ENCODE peak calls at places on chromosomes 13 and 19, in ten cellular contexts. P is ovary; T is A549; E is breast epithelium; U is dorsolateral prefrontal cortex; H is CD8-positive, alpha-beta memory T cell; Y is pancreas; O is neuronal stem cell; G is tibial artery; B is neural progenitor cell. A is an unnamed sample.

GRCh38 chr19:42524250-42524649 is 4.0 kb downstream of the CEACAM1 start:
- DNase-seq in P (no peak), T (no peak), E (no peak), U (no peak), H (no peak), Y (no peak), O (no peak), G (no peak), B (no peak), A (no peak)

GRCh38 chr13:109879338-109879737 is 93.0 kb upstream of the IRS2 start:
- DNase-seq in P (no peak), T (no peak), E (no peak), U (no peak), H (no peak), Y (no peak), O (no peak), G (no peak), B (no peak), A (no peak)

GRCh38 chr19:54938906-54939305 is 8.4 kb downstream of the NLRP7 start:
- DNase-seq in P (no peak), T (no peak), E (no peak), U (no peak), H (no peak), Y (no peak), O (no peak), G (no peak), B (no peak), A (no peak)

GRCh38 chr13:40780822-40781401 is 8.5 kb upstream of the SLC25A15 start:
- DNase-seq in P (no peak), T (peak; percentile 33), E (no peak), U (no peak), H (no peak), Y (no peak), O (no peak), G (no peak), B (no peak), A (no peak)

GRCh38 chr19:34430738-34431625 is 2.8 kb downstream of the UBA2 start:
- DNase-seq in P (no peak), T (peak; percentile 84), E (no peak), U (no peak), H (peak; percentile 53), Y (no peak), O (peak; percentile 20), G (no peak), B (peak; percentile 66), A (no peak)

GRCh38 chr13:52454459-52454824 is 836 bp upstream of the CKAP2 start:
- DNase-seq in P (no peak), T (peak; percentile 4), E (no peak), U (no peak), H (peak; percentile 43), Y (no peak), O (no peak), G (no peak), B (peak; percentile 32), A (no peak)

GRCh38 chr19:18795540-18795939 is 4.4 kb upstream of the COMP start:
- DNase-seq in P (no peak), T (no peak), E (no peak), U (no peak), H (no peak), Y (no peak), O (no peak), G (no peak), B (peak; percentile 64), A (no peak)

GRCh38 chr13:58882556-58882955 is 1251.0 kb downstream of the PCDH17 start:
- DNase-seq in P (no peak), T (no peak), E (no peak), U (no peak), H (no peak), Y (no peak), O (no peak), G (no peak), B (no peak), A (no peak)

GRCh38 chr13:97212540-97213146 is 9.5 kb upstream of the MBNL2 start:
- DNase-seq in P (no peak), T (peak; percentile 48), E (no peak), U (no peak), H (no peak), Y (no peak), O (no peak), G (no peak), B (no peak), A (peak; percentile 38)

GRCh38 chr13:49308104-49308875 is 60.6 kb downstream of the CDADC1 start:
- DNase-seq in P (peak; percentile 94), T (no peak), E (peak; percentile 68), U (peak; percentile 74), H (no peak), Y (peak; percentile 63), O (no peak), G (peak; percentile 96), B (no peak), A (peak; percentile 45)

GRCh38 chr13:107138468-107138867 is 570.5 kb upstream of the ARGLU1 start:
- DNase-seq in P (no peak), T (no peak), E (no peak), U (no peak), H (no peak), Y (no peak), O (no peak), G (no peak), B (peak; percentile 42), A (no peak)

GRCh38 chr13:65497265-65497664 is 1732.9 kb downstream of the PCDH9 start:
- DNase-seq in P (no peak), T (peak; percentile 2), E (no peak), U (no peak), H (no peak), Y (no peak), O (no peak), G (no peak), B (no peak), A (no peak)

GRCh38 chr19:29121684-29122083 is 91.3 kb downstream of the UQCRFS1 start:
- DNase-seq in P (no peak), T (peak; percentile 31), E (no peak), U (no peak), H (no peak), Y (no peak), O (no peak), G (peak; percentile 65), B (peak; percentile 39), A (no peak)

GRCh38 chr13:106507560-106508274 is 27.7 kb downstream of the EFNB2 start:
- DNase-seq in P (no peak), T (peak; percentile 25), E (no peak), U (no peak), H (no peak), Y (no peak), O (no peak), G (no peak), B (peak; percentile 24), A (peak; percentile 31)

GRCh38 chr13:35729926-35730627 is 253.6 kb upstream of the MAB21L1 start:
- DNase-seq in P (no peak), T (no peak), E (no peak), U (no peak), H (no peak), Y (no peak), O (no peak), G (no peak), B (no peak), A (no peak)

GRCh38 chr13:35732565-35732964 is 256.1 kb upstream of the MAB21L1 start:
- DNase-seq in P (no peak), T (no peak), E (no peak), U (no peak), H (no peak), Y (no peak), O (no peak), G (no peak), B (no peak), A (no peak)

GRCh38 chr13:35731471-35731870 is 255.0 kb upstream of the MAB21L1 start:
- DNase-seq in P (no peak), T (no peak), E (no peak), U (no peak), H (no peak), Y (no peak), O (no peak), G (no peak), B (no peak), A (no peak)

GRCh38 chr13:35736876-35737275 is 260.4 kb upstream of the MAB21L1 start:
- DNase-seq in P (no peak), T (no peak), E (no peak), U (no peak), H (no peak), Y (no peak), O (no peak), G (no peak), B (no peak), A (no peak)

DNA sequence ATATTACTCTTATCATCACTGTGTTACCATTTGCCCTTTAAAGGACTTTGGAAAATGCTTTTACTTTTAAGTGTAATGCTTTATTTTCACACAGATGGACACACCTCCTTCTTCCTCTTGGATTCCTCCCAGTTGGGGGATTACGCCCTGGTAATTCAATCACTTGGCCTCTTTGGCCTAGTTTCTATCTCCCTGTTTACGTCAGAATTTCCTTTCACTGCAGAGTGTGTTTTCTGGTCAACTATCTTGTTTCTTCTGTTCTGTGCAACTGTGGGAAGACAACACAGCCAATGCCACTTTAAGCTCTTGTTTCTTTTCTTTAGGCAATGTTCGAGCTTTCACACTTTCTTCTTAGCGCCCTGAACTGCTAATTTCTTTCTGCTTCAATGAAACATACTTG is 257.3 kb upstream of the MAB21L1 start:
- DNase-seq in P (no peak), T (no peak), E (no peak), U (no peak), H (no peak), Y (no peak), O (no peak), G (no peak), B (no peak), A (no peak)
- H3K27ac ChIP-seq in P (no peak overlapping the region), T (no peak overlapping the region), E (no peak overlapping the region), U (no peak overlapping the region), H (no peak overlapping the region), Y (no peak overlapping the region), O (no peak overlapping the region), G (no peak overlapping the region), B (no peak overlapping the region), A (no peak overlapping the region)

GRCh38 chr19:11154683-11155047 is 917 bp downstream of the SPC24 start:
- DNase-seq in P (no peak), T (no peak), E (no peak), U (no peak), H (no peak), Y (no peak), O (no peak), G (no peak), B (no peak), A (no peak)
- H3K27ac ChIP-seq in P (no peak overlapping the region), T (peak overlapping the region; percentile 86), E (peak overlapping the region; percentile 19), U (no peak overlapping the region), H (peak overlapping the region; percentile 66), Y (no peak overlapping the region), O (no peak overlapping the region), G (peak overlapping the region; percentile 10), B (no peak overlapping the region), A (no peak overlapping the region)

GRCh38 chr19:6063576-6063961 is 46.7 kb downstream of the RFX2 start:
- DNase-seq in P (no peak), T (no peak), E (peak; percentile 38), U (peak; percentile 10), H (no peak), Y (no peak), O (no peak), G (peak; percentile 63), B (no peak), A (no peak)
- H3K27ac ChIP-seq in P (no peak overlapping the region), T (no peak overlapping the region), E (no peak overlapping the region), U (no peak overlapping the region), H (no peak overlapping the region), Y (no peak overlapping the region), O (no peak overlapping the region), G (peak overlapping the region; percentile 96), B (no peak overlapping the region), A (no peak overlapping the region)

GRCh38 chr13:73273737-73274136 is 214.9 kb downstream of the KLF5 start:
- DNase-seq in P (no peak), T (peak; percentile 15), E (no peak), U (no peak), H (no peak), Y (no peak), O (no peak), G (no peak), B (no peak), A (no peak)
- H3K27ac ChIP-seq in P (no peak overlapping the region), T (no peak overlapping the region), E (no peak overlapping the region), U (no peak overlapping the region), H (no peak overlapping the region), Y (no peak overlapping the region), O (no peak overlapping the region), G (no peak overlapping the region), B (no peak overlapping the region), A (no peak overlapping the region)